ENCODE peak calls at places on chromosomes 3 and 15, in five cellular contexts. E is kidney epithelial cell, W is epithelial cell of esophagus, V is pancreas, R is WTC11. Y is an unnamed sample.

GRCh38 chr15:68419301-68420175 is 12.4 kb downstream of the ITGA11 start:
- DNase-seq in E (no peak), W (no peak), V (peak), R (no peak), Y (no peak)

GRCh38 chr3:125990253-125990970 is 21.4 kb downstream of the ROPN1B start:
- DNase-seq in E (peak), W (peak), V (peak), R (peak), Y (peak)

GRCh38 chr15:57124036-57124435 is 205.6 kb downstream of the TCF12 start:
- DNase-seq in E (no peak), W (no peak), V (no peak), R (no peak), Y (no peak)

GRCh38 chr3:119240101-119240581 is 537 bp downstream of the B4GALT4 start:
- DNase-seq in E (no peak), W (no peak), V (peak), R (peak), Y (peak)

GRCh38 chr3:62208385-62208784 is 165.0 kb downstream of the FEZF2 start:
- DNase-seq in E (no peak), W (no peak), V (no peak), R (no peak), Y (no peak)

GRCh38 chr15:70867911-70868467 is 14.0 kb upstream of the LARP6 start:
- DNase-seq in E (no peak), W (peak), V (no peak), R (no peak), Y (peak)

GRCh38 chr3:25120666-25121065 is 307.4 kb upstream of the RARB start:
- DNase-seq in E (no peak), W (no peak), V (no peak), R (no peak), Y (no peak)

GRCh38 chr15:40637221-40637745 is 43.2 kb downstream of the KNL1 start:
- DNase-seq in E (no peak), W (no peak), V (no peak), R (no peak), Y (no peak)

GRCh38 chr15:49430046-49430445 is 7.0 kb downstream of the FGF7 start:
- DNase-seq in E (no peak), W (no peak), V (no peak), R (no peak), Y (no peak)

GRCh38 chr15:31503256-31503655 is 176.6 kb downstream of the KLF13 start:
- DNase-seq in E (no peak), W (no peak), V (no peak), R (no peak), Y (no peak)

GRCh38 chr15:99441871-99442267 is 123.9 kb upstream of the MEF2A start:
- DNase-seq in E (no peak), W (no peak), V (no peak), R (no peak), Y (no peak)

GRCh38 chr3:140117111-140117526 is 182.1 kb downstream of the CLSTN2 start:
- DNase-seq in E (peak), W (no peak), V (no peak), R (no peak), Y (no peak)

GRCh38 chr3:36457667-36458066 is 77.4 kb downstream of the STAC start:
- DNase-seq in E (no peak), W (no peak), V (no peak), R (no peak), Y (no peak)

GRCh38 chr15:41932939-41933725 is 39.2 kb downstream of the EHD4 start:
- DNase-seq in E (no peak), W (no peak), V (no peak), R (no peak), Y (no peak)

GRCh38 chr3:71930056-71930991 is 145.4 kb upstream of the PROK2 start:
- DNase-seq in E (peak), W (peak), V (no peak), R (peak), Y (peak)

GRCh38 chr3:41095702-41096101 is 103.6 kb upstream of the CTNNB1 start:
- DNase-seq in E (no peak), W (peak), V (no peak), R (no peak), Y (no peak)

GRCh38 chr3:15206662-15207576 is 873 bp downstream of the CAPN7 start:
- DNase-seq in E (no peak), W (peak), V (peak), R (no peak), Y (peak)

GRCh38 chr15:56758770-56759449 is 25.6 kb upstream of the ZNF280D start:
- DNase-seq in E (no peak), W (peak), V (no peak), R (no peak), Y (peak)

GRCh38 chr3:51371943-51372557 is 13.0 kb upstream of the MANF start:
- DNase-seq in E (peak), W (peak), V (no peak), R (peak), Y (peak)

GRCh38 chr3:13474021-13474420 is 6.1 kb upstream of the HDAC11 start:
- DNase-seq in E (no peak), W (no peak), V (no peak), R (no peak), Y (no peak)

GRCh38 chr3:71684752-71685151 is 40.5 kb downstream of the EIF4E3 start:
- DNase-seq in E (no peak), W (peak), V (no peak), R (no peak), Y (peak)

GRCh38 chr15:63035253-63035652 is 7.3 kb upstream of the TPM1 start:
- DNase-seq in E (no peak), W (no peak), V (no peak), R (no peak), Y (no peak)

GRCh38 chr3:156816794-156817741 is 9.1 kb upstream of the LEKR1 start:
- DNase-seq in E (no peak), W (peak), V (peak), R (peak), Y (peak)

GRCh38 chr15:25092661-25093060 is 137.9 kb downstream of the SNRPN start:
- DNase-seq in E (no peak), W (no peak), V (no peak), R (no peak), Y (no peak)

GRCh38 chr3:9420850-9421549 is 23.6 kb downstream of the SETD5 start:
- DNase-seq in E (no peak), W (peak), V (no peak), R (no peak), Y (peak)

GRCh38 chr3:158559504-158559903 is 11.5 kb upstream of the MLF1 start:
- DNase-seq in E (no peak), W (no peak), V (no peak), R (no peak), Y (no peak)

GRCh38 chr15:99343836-99344551 is 92.7 kb downstream of the LRRC28 start:
- DNase-seq in E (no peak), W (no peak), V (no peak), R (peak), Y (peak)

GRCh38 chr3:106431698-106432097 is 562.9 kb upstream of the CBLB start:
- DNase-seq in E (no peak), W (no peak), V (no peak), R (no peak), Y (no peak)

GRCh38 chr3:124811441-124811840 is 75.7 kb downstream of the ITGB5 start:
- DNase-seq in E (no peak), W (no peak), V (no peak), R (no peak), Y (peak)

GRCh38 chr3:42013652-42014442 is 51.9 kb upstream of the ULK4 start:
- DNase-seq in E (no peak), W (no peak), V (peak), R (peak), Y (no peak)

GRCh38 chr3:140753865-140754754 is 76.2 kb downstream of the TRIM42 start:
- DNase-seq in E (no peak), W (peak), V (no peak), R (no peak), Y (peak)

GRCh38 chr3:98592345-98592935 is 971 bp downstream of the CPOX start:
- DNase-seq in E (no peak), W (no peak), V (no peak), R (no peak), Y (no peak)

GRCh38 chr3:178384302-178384939 is 151.8 kb upstream of the KCNMB2 start:
- DNase-seq in E (no peak), W (no peak), V (no peak), R (no peak), Y (no peak)

GRCh38 chr15:48005921-48006541 is 114.8 kb upstream of the SLC24A5 start:
- DNase-seq in E (peak), W (no peak), V (no peak), R (peak), Y (peak)

GRCh38 chr3:195100903-195101591 is 169.9 kb downstream of the XXYLT1 start:
- DNase-seq in E (no peak), W (peak), V (peak), R (no peak), Y (peak)

GRCh38 chr3:189144645-189145044 is 27.1 kb upstream of the TPRG1 start:
- DNase-seq in E (no peak), W (peak), V (no peak), R (no peak), Y (peak)

GRCh38 chr3:72973786-72974185 is 22.8 kb upstream of the PPP4R2 start:
- DNase-seq in E (no peak), W (peak), V (no peak), R (no peak), Y (no peak)

GRCh38 chr15:40241305-40242215 is 2.7 kb downstream of the PAK6 start:
- DNase-seq in E (no peak), W (no peak), V (no peak), R (no peak), Y (no peak)

GRCh38 chr3:78279066-78279465 is 1239.2 kb downstream of the ROBO2 start:
- DNase-seq in E (no peak), W (no peak), V (no peak), R (no peak), Y (no peak)

GRCh38 chr3:78274475-78275065 is 1234.7 kb downstream of the ROBO2 start:
- DNase-seq in E (no peak), W (no peak), V (no peak), R (no peak), Y (no peak)

GRCh38 chr3:78277793-78278192 is 1237.9 kb downstream of the ROBO2 start:
- DNase-seq in E (no peak), W (no peak), V (no peak), R (no peak), Y (no peak)

GRCh38 chr3:78275420-78275852 is 1235.5 kb downstream of the ROBO2 start:
- DNase-seq in E (no peak), W (no peak), V (no peak), R (no peak), Y (no peak)

GRCh38 chr3:78277220-78277619 is 1237.3 kb downstream of the ROBO2 start:
- DNase-seq in E (no peak), W (no peak), V (no peak), R (no peak), Y (no peak)
- TF ChIP-seq CTCF in E (no peak), W (no peak), V (no peak), R (no peak), Y (no peak)

DNA sequence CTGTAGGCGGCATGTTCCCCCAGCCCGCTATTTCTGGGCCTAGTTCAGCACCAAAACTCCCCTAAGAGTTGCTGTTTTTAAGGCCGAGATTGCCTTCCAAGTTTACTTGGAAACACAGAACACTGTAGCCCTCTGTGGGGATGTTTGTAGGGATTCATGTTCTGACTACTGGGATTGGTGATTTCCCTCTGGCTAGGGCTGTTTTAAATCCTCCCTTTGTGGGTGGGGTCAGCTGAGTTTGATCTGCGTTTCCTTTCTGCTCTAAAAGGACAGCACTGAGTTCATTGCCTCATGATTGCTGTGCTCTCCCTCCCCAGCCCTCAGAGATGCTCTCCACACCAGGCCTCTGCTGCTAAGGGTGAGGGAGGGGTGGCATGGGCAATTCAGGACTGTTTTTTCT is 640.6 kb upstream of the DPPA4 start:
- DNase-seq in E (no peak), W (no peak), V (no peak), R (no peak), Y (no peak)
- TF ChIP-seq CTCF in E (no peak), W (no peak), V (no peak), R (no peak), Y (no peak)

GRCh38 chr3:152910966-152911365 is 76.0 kb downstream of the P2RY1 start:
- DNase-seq in E (no peak), W (peak), V (no peak), R (no peak), Y (no peak)

GRCh38 chr3:152905631-152906030 is 70.7 kb downstream of the P2RY1 start:
- DNase-seq in E (no peak), W (no peak), V (no peak), R (no peak), Y (no peak)

GRCh38 chr3:152909180-152909883 is 74.4 kb downstream of the P2RY1 start:
- DNase-seq in E (no peak), W (peak), V (peak), R (no peak), Y (peak)

GRCh38 chr3:152915695-152916094 is 80.8 kb downstream of the P2RY1 start:
- DNase-seq in E (no peak), W (peak), V (no peak), R (no peak), Y (no peak)

GRCh38 chr3:152910211-152910610 is 75.3 kb downstream of the P2RY1 start:
- DNase-seq in E (no peak), W (peak), V (no peak), R (no peak), Y (no peak)
- TF ChIP-seq CTCF in E (no peak), W (peak), V (no peak), R (no peak), Y (no peak)

DNA sequence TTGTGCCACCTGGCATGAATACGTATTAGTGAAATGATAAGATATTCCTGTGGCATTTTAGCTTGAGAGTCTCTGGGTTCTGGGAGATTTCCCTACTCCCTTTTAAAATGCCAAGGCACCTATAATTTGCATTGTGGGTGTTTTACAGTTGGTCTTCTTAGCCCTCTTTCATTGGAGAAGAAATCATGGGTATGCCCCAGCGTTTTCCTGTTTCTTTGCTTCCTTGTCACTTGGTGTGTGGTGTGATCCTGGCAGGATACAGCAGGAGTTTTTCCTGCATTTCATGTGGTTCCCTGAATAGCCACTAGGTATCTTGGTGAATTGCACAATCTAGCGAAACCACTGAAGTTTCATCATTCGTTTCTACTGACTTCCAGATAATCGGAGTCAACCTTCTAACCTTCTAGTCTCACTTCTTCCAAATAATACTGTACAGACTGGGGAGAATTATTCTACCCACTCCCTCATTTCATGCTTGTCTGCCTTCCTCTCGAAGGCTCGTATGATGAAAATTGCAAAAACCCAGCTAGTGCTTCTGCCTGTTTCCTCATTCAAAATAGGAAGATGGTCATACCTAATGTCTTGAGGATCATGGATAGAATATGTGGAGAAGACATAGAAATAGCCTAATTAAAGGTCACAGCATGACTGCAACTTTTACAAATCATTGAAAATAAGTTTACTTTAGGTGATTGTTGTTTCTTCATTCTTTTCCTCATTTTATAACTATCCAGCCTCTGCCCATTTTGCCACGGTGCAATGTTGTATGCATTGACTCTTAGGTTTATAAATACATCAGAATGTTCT is 2.7 kb downstream of the BHLHE40 start:
- DNase-seq in E (no peak), W (peak), V (peak), R (no peak), Y (peak)
- TF ChIP-seq CTCF in E (peak), W (peak), V (no peak), R (no peak), Y (peak)

GRCh38 chr3:33373082-33373437 is 67.1 kb downstream of the UBP1 start:
- DNase-seq in E (no peak), W (no peak), V (no peak), R (no peak), Y (no peak)
- TF ChIP-seq CTCF in E (no peak), W (no peak), V (no peak), R (no peak), Y (no peak)

DNA sequence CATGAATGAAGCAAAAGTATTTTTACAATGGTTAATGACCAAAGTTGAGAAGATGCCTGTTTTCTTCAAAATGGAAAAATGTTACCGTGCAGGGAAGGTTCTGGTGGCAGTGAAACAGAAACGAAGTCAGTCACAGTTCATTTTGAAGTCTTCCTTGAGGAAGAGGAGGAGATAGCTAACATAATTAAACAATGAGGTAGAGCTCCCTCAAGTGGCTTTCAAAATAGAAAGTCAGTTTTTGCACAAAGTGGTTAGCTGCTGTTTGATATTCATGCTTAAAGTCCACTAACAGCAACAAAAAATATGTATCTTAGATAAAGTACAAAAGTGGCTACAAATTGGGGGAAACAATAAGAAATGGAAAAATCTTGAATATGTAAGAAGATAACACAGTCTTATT is 87.3 kb downstream of the TFG start:
- DNase-seq in E (no peak), W (peak), V (no peak), R (no peak), Y (peak)
- TF ChIP-seq CTCF in E (peak), W (peak), V (no peak), R (no peak), Y (peak)

GRCh38 chr3:149373235-149374125 is 4.0 kb downstream of the TM4SF1 start:
- DNase-seq in E (no peak), W (peak), V (no peak), R (no peak), Y (peak)
- TF ChIP-seq CTCF in E (no peak), W (no peak), V (no peak), R (no peak), Y (no peak)